ENCODE peak calls at places on chromosome 7, in six cellular contexts. One of them, this sample, is unnamed.

GRCh38 chr7:41911792-41912191 is 208.9 kb upstream of the INHBA start:
- DNase-seq in GM23338: no peak
- DNase-seq in mammary epithelial cell: peak; percentile 66
- DNase-seq in CD8-positive, alpha-beta T cell: no peak
- DNase-seq in IMR-90: peak; percentile 95
- DNase-seq in DND-41: no peak
- DNase-seq in this sample: peak; percentile 76

GRCh38 chr7:98372993-98373392 is 27.9 kb downstream of the BAIAP2L1 start:
- DNase-seq in mammary epithelial cell: peak; percentile 91
- DNase-seq in IMR-90: peak; percentile 81
- DNase-seq in GM23338: no peak
- DNase-seq in CD8-positive, alpha-beta T cell: no peak
- DNase-seq in DND-41: no peak
- DNase-seq in this sample: peak; percentile 82

GRCh38 chr7:156675721-156676120 is 35.1 kb downstream of the RNF32 start:
- DNase-seq in CD8-positive, alpha-beta T cell: no peak
- DNase-seq in mammary epithelial cell: no peak
- DNase-seq in DND-41: no peak
- DNase-seq in GM23338: no peak
- DNase-seq in IMR-90: no peak
- DNase-seq in this sample: no peak

GRCh38 chr7:155987681-155988080 is 175.4 kb upstream of the SHH start:
- DNase-seq in DND-41: no peak
- DNase-seq in IMR-90: no peak
- DNase-seq in GM23338: no peak
- DNase-seq in CD8-positive, alpha-beta T cell: no peak
- DNase-seq in mammary epithelial cell: no peak
- DNase-seq in this sample: no peak

GRCh38 chr7:69598081-69598486 is at the start of gene AUTS2:
- DNase-seq in GM23338: peak; percentile 92
- DNase-seq in mammary epithelial cell: peak; percentile 3
- DNase-seq in IMR-90: peak; percentile 43
- DNase-seq in CD8-positive, alpha-beta T cell: peak; percentile 32
- DNase-seq in DND-41: peak; percentile 95
- DNase-seq in this sample: peak; percentile 39

GRCh38 chr7:42522227-42522991 is 285.4 kb upstream of the GLI3 start:
- DNase-seq in GM23338: peak; percentile 74
- DNase-seq in DND-41: no peak
- DNase-seq in mammary epithelial cell: peak; percentile 32
- DNase-seq in CD8-positive, alpha-beta T cell: no peak
- DNase-seq in IMR-90: no peak
- DNase-seq in this sample: peak; percentile 37

GRCh38 chr7:22896917-22897316 is 74.3 kb upstream of the TOMM7 start:
- DNase-seq in GM23338: peak; percentile 68
- DNase-seq in IMR-90: no peak
- DNase-seq in DND-41: no peak
- DNase-seq in mammary epithelial cell: no peak
- DNase-seq in CD8-positive, alpha-beta T cell: no peak
- DNase-seq in this sample: no peak

GRCh38 chr7:98553666-98554065 is 63.4 kb upstream of the NPTX2 start:
- DNase-seq in GM23338: no peak
- DNase-seq in mammary epithelial cell: no peak
- DNase-seq in CD8-positive, alpha-beta T cell: no peak
- DNase-seq in DND-41: no peak
- DNase-seq in IMR-90: no peak
- DNase-seq in this sample: no peak

GRCh38 chr7:129433823-129434171 is 435 bp upstream of the STRIP2 start:
- DNase-seq in mammary epithelial cell: no peak
- DNase-seq in CD8-positive, alpha-beta T cell: no peak
- DNase-seq in IMR-90: no peak
- DNase-seq in DND-41: no peak
- DNase-seq in GM23338: peak; percentile 88
- DNase-seq in this sample: no peak

GRCh38 chr7:18426564-18427226 is 68.9 kb upstream of the HDAC9 start:
- DNase-seq in DND-41: no peak
- DNase-seq in IMR-90: peak; percentile 30
- DNase-seq in CD8-positive, alpha-beta T cell: no peak
- DNase-seq in mammary epithelial cell: peak; percentile 69
- DNase-seq in GM23338: no peak
- DNase-seq in this sample: peak; percentile 37

GRCh38 chr7:67625257-67625713 is 628.7 kb downstream of the TYW1 start:
- DNase-seq in IMR-90: peak; percentile 11
- DNase-seq in mammary epithelial cell: no peak
- DNase-seq in GM23338: peak; percentile 75
- DNase-seq in CD8-positive, alpha-beta T cell: no peak
- DNase-seq in DND-41: peak; percentile 49
- DNase-seq in this sample: peak; percentile 11

GRCh38 chr7:5248201-5248885 is 34.4 kb upstream of the SLC29A4 start:
- DNase-seq in GM23338: no peak
- DNase-seq in DND-41: no peak
- DNase-seq in mammary epithelial cell: no peak
- DNase-seq in CD8-positive, alpha-beta T cell: no peak
- DNase-seq in IMR-90: peak; percentile 21
- DNase-seq in this sample: no peak

GRCh38 chr7:10343108-10343507 is 630.6 kb upstream of the PHF14 start:
- DNase-seq in DND-41: no peak
- DNase-seq in mammary epithelial cell: no peak
- DNase-seq in IMR-90: no peak
- DNase-seq in GM23338: no peak
- DNase-seq in CD8-positive, alpha-beta T cell: no peak
- DNase-seq in this sample: no peak

GRCh38 chr7:113891828-113892227 is 27.0 kb downstream of the PPP1R3A start:
- DNase-seq in IMR-90: peak; percentile 56
- DNase-seq in GM23338: no peak
- DNase-seq in DND-41: no peak
- DNase-seq in CD8-positive, alpha-beta T cell: no peak
- DNase-seq in mammary epithelial cell: peak; percentile 41
- DNase-seq in this sample: peak; percentile 90

GRCh38 chr7:104156842-104157277 is 51.0 kb downstream of the ORC5 start:
- DNase-seq in mammary epithelial cell: peak; percentile 6
- DNase-seq in CD8-positive, alpha-beta T cell: no peak
- DNase-seq in DND-41: no peak
- DNase-seq in GM23338: peak; percentile 65
- DNase-seq in IMR-90: peak; percentile 57
- DNase-seq in this sample: peak; percentile 34

GRCh38 chr7:158315326-158315725 is 272.3 kb downstream of the PTPRN2 start:
- DNase-seq in IMR-90: no peak
- DNase-seq in DND-41: no peak
- DNase-seq in CD8-positive, alpha-beta T cell: no peak
- DNase-seq in mammary epithelial cell: no peak
- DNase-seq in GM23338: no peak
- DNase-seq in this sample: no peak

GRCh38 chr7:161786-162185 is 30.6 kb upstream of the FAM20C start:
- DNase-seq in mammary epithelial cell: no peak
- DNase-seq in DND-41: no peak
- DNase-seq in GM23338: no peak
- DNase-seq in IMR-90: no peak
- DNase-seq in CD8-positive, alpha-beta T cell: no peak
- DNase-seq in this sample: no peak

GRCh38 chr7:140604076-140604475 is 36.5 kb downstream of the DENND2A start:
- DNase-seq in IMR-90: no peak
- DNase-seq in mammary epithelial cell: no peak
- DNase-seq in DND-41: no peak
- DNase-seq in GM23338: no peak
- DNase-seq in CD8-positive, alpha-beta T cell: no peak
- DNase-seq in this sample: no peak
- TF ChIP-seq CTCF in IMR-90: no peak
- TF ChIP-seq CTCF in mammary epithelial cell: no peak
- TF ChIP-seq CTCF in DND-41: no peak
- TF ChIP-seq CTCF in GM23338: no peak
- TF ChIP-seq CTCF in CD8-positive, alpha-beta T cell: no peak
- TF ChIP-seq CTCF in this sample: no peak

GRCh38 chr7:92397542-92397941 is 49.7 kb upstream of the GATAD1 start:
- DNase-seq in DND-41: no peak
- DNase-seq in GM23338: no peak
- DNase-seq in mammary epithelial cell: no peak
- DNase-seq in IMR-90: no peak
- DNase-seq in CD8-positive, alpha-beta T cell: no peak
- DNase-seq in this sample: no peak

GRCh38 chr7:92400013-92400412 is 47.3 kb upstream of the GATAD1 start:
- DNase-seq in CD8-positive, alpha-beta T cell: no peak
- DNase-seq in GM23338: no peak
- DNase-seq in DND-41: no peak
- DNase-seq in IMR-90: no peak
- DNase-seq in mammary epithelial cell: no peak
- DNase-seq in this sample: no peak

GRCh38 chr7:92403760-92404074 is 43.6 kb upstream of the GATAD1 start:
- DNase-seq in IMR-90: no peak
- DNase-seq in CD8-positive, alpha-beta T cell: no peak
- DNase-seq in DND-41: no peak
- DNase-seq in mammary epithelial cell: no peak
- DNase-seq in GM23338: no peak
- DNase-seq in this sample: no peak

GRCh38 chr7:92404170-92404614 is 43.1 kb upstream of the GATAD1 start:
- DNase-seq in CD8-positive, alpha-beta T cell: peak; percentile 13
- DNase-seq in mammary epithelial cell: no peak
- DNase-seq in GM23338: peak; percentile 59
- DNase-seq in DND-41: peak; percentile 35
- DNase-seq in IMR-90: no peak
- DNase-seq in this sample: no peak

GRCh38 chr7:92402920-92403759 is 44.1 kb upstream of the GATAD1 start:
- DNase-seq in CD8-positive, alpha-beta T cell: no peak
- DNase-seq in IMR-90: peak; percentile 79
- DNase-seq in DND-41: no peak
- DNase-seq in mammary epithelial cell: peak; percentile 66
- DNase-seq in GM23338: peak; percentile 32
- DNase-seq in this sample: peak; percentile 90
- H3K4me3 ChIP-seq in CD8-positive, alpha-beta T cell: no peak overlapping the region
- H3K4me3 ChIP-seq in IMR-90: no peak overlapping the region
- H3K4me3 ChIP-seq in DND-41: no peak overlapping the region
- H3K4me3 ChIP-seq in mammary epithelial cell: no peak overlapping the region
- H3K4me3 ChIP-seq in GM23338: no peak overlapping the region
- H3K4me3 ChIP-seq in this sample: no peak overlapping the region

DNA sequence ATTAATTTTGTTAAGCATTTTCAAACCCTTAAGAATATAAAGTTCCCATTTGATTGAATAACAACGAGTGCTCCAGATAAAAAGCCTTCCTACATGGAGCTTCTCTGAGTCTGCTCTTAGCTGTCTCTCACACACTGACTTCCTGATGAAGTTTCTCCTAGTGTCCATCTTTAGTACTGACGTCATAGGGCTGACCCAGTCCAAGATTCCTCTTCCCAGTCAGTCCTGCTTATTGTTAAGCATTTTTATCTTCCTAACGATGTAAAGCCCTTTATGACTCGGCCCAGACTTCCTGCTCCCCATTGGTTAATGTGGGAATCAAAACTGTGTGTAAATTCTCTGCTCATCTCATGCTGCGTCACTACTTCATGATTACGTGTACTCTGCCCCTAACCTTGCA is 398.8 kb downstream of the TFEC start:
- DNase-seq in CD8-positive, alpha-beta T cell: no peak
- DNase-seq in mammary epithelial cell: no peak
- DNase-seq in GM23338: peak; percentile 28
- DNase-seq in DND-41: no peak
- DNase-seq in IMR-90: peak; percentile 60
- DNase-seq in this sample: no peak
- TF ChIP-seq CTCF in CD8-positive, alpha-beta T cell: no peak
- TF ChIP-seq CTCF in mammary epithelial cell: no peak
- TF ChIP-seq CTCF in GM23338: peak; percentile 16
- TF ChIP-seq CTCF in DND-41: no peak
- TF ChIP-seq CTCF in IMR-90: no peak
- TF ChIP-seq CTCF in this sample: no peak

GRCh38 chr7:76262683-76263402 is 39.6 kb upstream of the HSPB1 start:
- DNase-seq in mammary epithelial cell: peak; percentile 48
- DNase-seq in GM23338: peak; percentile 93
- DNase-seq in IMR-90: peak; percentile 60
- DNase-seq in DND-41: peak; percentile 48
- DNase-seq in CD8-positive, alpha-beta T cell: no peak
- DNase-seq in this sample: peak; percentile 69

GRCh38 chr7:76259124-76260086 is 43.1 kb upstream of the HSPB1 start:
- DNase-seq in DND-41: no peak
- DNase-seq in mammary epithelial cell: no peak
- DNase-seq in GM23338: peak; percentile 54
- DNase-seq in CD8-positive, alpha-beta T cell: no peak
- DNase-seq in IMR-90: no peak
- DNase-seq in this sample: no peak

GRCh38 chr7:76261329-76261728 is 41.1 kb upstream of the HSPB1 start:
- DNase-seq in CD8-positive, alpha-beta T cell: no peak
- DNase-seq in IMR-90: no peak
- DNase-seq in DND-41: no peak
- DNase-seq in GM23338: no peak
- DNase-seq in mammary epithelial cell: no peak
- DNase-seq in this sample: no peak

GRCh38 chr7:76260171-76260703 is 42.2 kb upstream of the HSPB1 start:
- DNase-seq in mammary epithelial cell: no peak
- DNase-seq in DND-41: peak; percentile 29
- DNase-seq in IMR-90: no peak
- DNase-seq in CD8-positive, alpha-beta T cell: peak; percentile 25
- DNase-seq in GM23338: peak; percentile 96
- DNase-seq in this sample: peak; percentile 34

GRCh38 chr7:76261935-76262334 is 40.5 kb upstream of the HSPB1 start:
- DNase-seq in mammary epithelial cell: no peak
- DNase-seq in GM23338: peak; percentile 46
- DNase-seq in CD8-positive, alpha-beta T cell: no peak
- DNase-seq in DND-41: no peak
- DNase-seq in IMR-90: no peak
- DNase-seq in this sample: no peak
- H3K4me3 ChIP-seq in mammary epithelial cell: no peak overlapping the region
- H3K4me3 ChIP-seq in GM23338: peak overlapping the region; percentile 23
- H3K4me3 ChIP-seq in CD8-positive, alpha-beta T cell: no peak overlapping the region
- H3K4me3 ChIP-seq in DND-41: no peak overlapping the region
- H3K4me3 ChIP-seq in IMR-90: no peak overlapping the region
- H3K4me3 ChIP-seq in this sample: no peak overlapping the region

GRCh38 chr7:45160374-45160773 is 2.8 kb downstream of the RAMP3 start:
- DNase-seq in GM23338: no peak
- DNase-seq in CD8-positive, alpha-beta T cell: no peak
- DNase-seq in IMR-90: no peak
- DNase-seq in mammary epithelial cell: no peak
- DNase-seq in DND-41: no peak
- DNase-seq in this sample: no peak

GRCh38 chr7:45161138-45161537 is 3.5 kb downstream of the RAMP3 start:
- DNase-seq in DND-41: no peak
- DNase-seq in IMR-90: no peak
- DNase-seq in CD8-positive, alpha-beta T cell: no peak
- DNase-seq in GM23338: no peak
- DNase-seq in mammary epithelial cell: no peak
- DNase-seq in this sample: no peak

GRCh38 chr7:45162311-45162845 is 4.8 kb downstream of the RAMP3 start:
- DNase-seq in GM23338: no peak
- DNase-seq in DND-41: no peak
- DNase-seq in CD8-positive, alpha-beta T cell: no peak
- DNase-seq in IMR-90: no peak
- DNase-seq in mammary epithelial cell: no peak
- DNase-seq in this sample: no peak

GRCh38 chr7:45162943-45163691 is 5.5 kb downstream of the RAMP3 start:
- DNase-seq in DND-41: no peak
- DNase-seq in mammary epithelial cell: no peak
- DNase-seq in IMR-90: no peak
- DNase-seq in GM23338: no peak
- DNase-seq in CD8-positive, alpha-beta T cell: no peak
- DNase-seq in this sample: no peak

DNA sequence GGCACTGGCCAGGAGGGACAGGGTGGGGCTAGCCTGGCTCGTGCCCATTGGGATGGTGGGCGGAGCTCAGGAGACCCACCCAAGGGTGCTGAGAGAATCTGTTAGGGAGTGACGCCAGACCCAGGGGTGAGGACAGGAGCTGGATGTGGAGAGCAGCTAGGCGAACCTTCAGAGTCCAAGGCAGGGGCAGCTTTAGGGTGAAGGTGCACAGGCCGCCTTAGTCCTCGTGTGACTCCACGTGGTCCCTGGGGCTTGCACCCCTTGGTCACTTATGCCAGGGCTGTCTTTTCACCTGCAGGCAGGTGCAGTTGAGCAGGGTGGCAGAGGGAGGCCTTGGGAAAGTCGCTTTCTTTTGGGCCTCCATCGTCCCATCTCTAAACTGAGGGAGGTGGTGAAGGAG is 4.3 kb downstream of the RAMP3 start:
- DNase-seq in GM23338: no peak
- DNase-seq in IMR-90: no peak
- DNase-seq in CD8-positive, alpha-beta T cell: no peak
- DNase-seq in mammary epithelial cell: no peak
- DNase-seq in DND-41: no peak
- DNase-seq in this sample: no peak
- TF ChIP-seq CTCF in GM23338: no peak
- TF ChIP-seq CTCF in IMR-90: no peak
- TF ChIP-seq CTCF in CD8-positive, alpha-beta T cell: no peak
- TF ChIP-seq CTCF in mammary epithelial cell: no peak
- TF ChIP-seq CTCF in DND-41: no peak
- TF ChIP-seq CTCF in this sample: no peak

This sample was measured in epithelial cell of esophagus.